ENCODE peak calls at places on chromosomes 12 and 14, in four cellular contexts. T is K562, G is SK-N-SH, B is HepG2. J is an unnamed sample.
A peak's percentile ranks its signal among the peaks of the same experiment; 100 is the strongest.

GRCh38 chr12:14777271-14777670 is 26.0 kb downstream of the WBP11 start:
- DNase-seq in T (no peak), G (no peak), B (peak; percentile 77), J (no peak)

GRCh38 chr12:100243137-100243536 is 23.7 kb downstream of the DEPDC4 start:
- DNase-seq in T (no peak), G (no peak), B (no peak), J (no peak)

GRCh38 chr12:9649532-9649940 is 20.0 kb upstream of the CLEC2D start:
- DNase-seq in T (peak; percentile 41), G (no peak), B (no peak), J (no peak)

GRCh38 chr12:67925077-67925476 is 64.2 kb upstream of the IFNG-AS1 start:
- DNase-seq in T (no peak), G (no peak), B (no peak), J (no peak)

GRCh38 chr12:118290130-118290529 is 82.6 kb downstream of the TAOK3 start:
- DNase-seq in T (no peak), G (no peak), B (no peak), J (no peak)

GRCh38 chr14:91380610-91381371 is 36.8 kb downstream of the CCDC88C start:
- DNase-seq in T (no peak), G (no peak), B (no peak), J (no peak)

GRCh38 chr12:51011960-51012359 is 14.2 kb downstream of the SLC11A2 start:
- DNase-seq in T (no peak), G (no peak), B (no peak), J (no peak)

GRCh38 chr14:90536092-90536491 is 139.3 kb downstream of the CALM1 start:
- DNase-seq in T (no peak), G (no peak), B (no peak), J (no peak)

GRCh38 chr12:120055639-120056038 is 60.9 kb downstream of the RAB35 start:
- DNase-seq in T (no peak), G (no peak), B (peak; percentile 81), J (no peak)

GRCh38 chr14:21825147-21825743 is 151.6 kb upstream of the OR4E1 start:
- DNase-seq in T (peak; percentile 38), G (peak; percentile 26), B (peak; percentile 68), J (peak; percentile 48)

GRCh38 chr14:73105050-73105449 is 31.3 kb upstream of the PSEN1 start:
- DNase-seq in T (no peak), G (no peak), B (no peak), J (no peak)

GRCh38 chr12:49187184-49187583 is 1.7 kb downstream of the TUBA1A start:
- DNase-seq in T (no peak), G (peak; percentile 47), B (no peak), J (no peak)

GRCh38 chr14:82398313-82398712 is 864.7 kb upstream of the SEL1L start:
- DNase-seq in T (no peak), G (no peak), B (no peak), J (no peak)

GRCh38 chr14:82403972-82404371 is 870.3 kb upstream of the SEL1L start:
- DNase-seq in T (no peak), G (no peak), B (no peak), J (no peak)
- TF ChIP-seq ELF1 in T (no peak), G (no peak), B (no peak), J (no peak)

DNA sequence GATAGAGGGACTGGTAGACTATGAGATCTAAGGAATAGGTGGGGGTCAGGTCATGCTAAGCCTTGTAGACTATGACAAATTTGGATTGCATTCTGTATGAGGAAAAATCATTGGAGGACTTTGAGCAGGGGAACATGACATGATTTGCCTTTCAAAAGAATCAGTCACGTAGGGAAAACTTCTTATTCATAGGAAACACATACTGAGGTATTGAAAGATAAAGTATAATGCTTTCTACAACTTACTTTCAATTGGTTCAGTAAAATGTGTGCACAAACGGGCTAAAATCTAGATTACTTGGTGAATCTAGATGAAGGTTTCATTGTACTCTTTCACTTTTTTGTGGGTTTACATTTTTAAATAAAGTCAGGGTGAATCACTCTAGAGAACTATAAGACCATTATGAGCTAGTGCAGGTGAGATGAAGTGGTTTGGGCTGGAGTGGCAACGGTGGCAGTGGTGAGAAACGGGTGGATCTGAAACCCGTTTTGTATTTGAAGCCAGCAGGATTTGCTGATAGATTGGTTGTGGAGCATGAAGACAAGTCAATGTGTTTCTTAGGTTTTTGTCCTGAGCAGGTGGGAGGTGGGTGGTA is 6.7 kb downstream of the BBS10 start:
- DNase-seq in T (no peak), G (no peak), B (no peak), J (no peak)
- TF ChIP-seq ELF1 in T (no peak), G (no peak), B (no peak), J (no peak)

GRCh38 chr14:59187802-59188460 is 536 bp upstream of the DAAM1 start:
- DNase-seq in T (peak; percentile 86), G (peak; percentile 43), B (no peak), J (no peak)
- TF ChIP-seq ELF1 in T (no peak), G (no peak), B (no peak), J (no peak)

DNA sequence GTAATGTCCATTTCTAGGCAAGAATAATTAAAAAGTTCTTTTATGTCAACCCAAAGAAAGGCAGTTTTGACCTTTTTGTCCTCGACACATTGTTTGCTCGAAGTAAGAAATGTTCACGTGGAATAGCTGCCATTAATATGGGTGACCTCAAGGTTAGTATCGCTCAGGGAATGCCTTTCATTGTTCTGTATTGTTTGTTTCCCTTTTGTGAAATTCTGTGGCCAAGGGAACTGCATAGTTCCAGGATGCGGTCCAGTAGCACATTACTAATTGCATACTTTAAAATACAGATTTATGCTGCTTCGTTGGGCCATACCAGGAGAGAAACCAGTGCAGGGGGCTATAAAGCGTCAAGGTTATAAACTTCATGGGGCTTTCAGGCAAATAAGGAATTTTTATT is 73.3 kb upstream of the USP44 start:
- DNase-seq in T (no peak), G (no peak), B (peak; percentile 28), J (no peak)
- TF ChIP-seq ELF1 in T (no peak), G (no peak), B (no peak), J (no peak)

DNA sequence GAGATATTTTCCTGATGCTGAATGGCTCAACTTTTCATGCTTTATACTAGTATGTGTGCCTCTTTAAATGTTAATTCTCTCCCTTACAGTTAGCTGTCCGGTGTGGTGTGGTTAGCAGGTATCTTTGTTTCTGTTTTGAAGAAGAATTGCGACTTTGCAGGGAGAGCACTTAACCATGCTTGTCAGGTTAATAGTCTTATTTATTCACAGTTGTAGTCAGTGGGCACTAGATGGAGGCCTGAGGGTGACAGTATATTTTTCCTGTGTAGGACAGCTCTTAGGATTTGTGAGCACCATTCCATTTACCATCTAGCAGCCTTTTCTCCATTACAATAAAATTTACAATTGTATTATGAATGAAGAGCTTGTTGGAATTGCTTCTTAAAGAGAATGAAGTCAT is 34.9 kb downstream of the PDE3A start:
- DNase-seq in T (no peak), G (no peak), B (no peak), J (no peak)
- TF ChIP-seq ELF1 in T (no peak), G (no peak), B (no peak), J (no peak)

GRCh38 chr12:2851931-2852330 is 4.9 kb downstream of the TEX52 start:
- DNase-seq in T (no peak), G (no peak), B (no peak), J (no peak)
- TF ChIP-seq ELF1 in T (no peak), G (no peak), B (no peak), J (no peak)